ENCODE peak calls at places on chromosome 15, in four cellular contexts. S, X, T and D are unnamed samples.

GRCh38 chr15:43800286-43801136 is at the start of gene HYPK:
- DNase-seq in S (peak; percentile 67), X (peak; percentile 95), T (peak; percentile 80), D (peak; percentile 54)

GRCh38 chr15:65862682-65863081 is 6.6 kb upstream of the RAB11A start:
- DNase-seq in S (peak; percentile 62), X (no peak), T (peak; percentile 81), D (no peak)

GRCh38 chr15:69537085-69537484 is 84.5 kb downstream of the RPLP1 start:
- DNase-seq in S (no peak), X (no peak), T (no peak), D (no peak)

GRCh38 chr15:65102912-65103311 is 12.1 kb downstream of the UBAP1L start:
- DNase-seq in S (no peak), X (no peak), T (no peak), D (no peak)

GRCh38 chr15:90620379-90621134 is 90.8 kb downstream of the CRTC3 start:
- DNase-seq in S (no peak), X (no peak), T (no peak), D (no peak)

GRCh38 chr15:68252925-68253534 is 23.5 kb upstream of the CLN6 start:
- DNase-seq in S (peak; percentile 77), X (peak; percentile 57), T (peak; percentile 66), D (no peak)

GRCh38 chr15:69939513-69940440 is 157.9 kb downstream of the TLE3 start:
- DNase-seq in S (no peak), X (no peak), T (no peak), D (no peak)

GRCh38 chr15:37096878-37097568 is 3.3 kb downstream of the MEIS2 start:
- DNase-seq in S (no peak), X (no peak), T (no peak), D (no peak)

GRCh38 chr15:40080847-40081246 is 27.8 kb downstream of the BMF start:
- DNase-seq in S (no peak), X (no peak), T (no peak), D (no peak)

GRCh38 chr15:39031596-39031995 is 467.0 kb upstream of the RASGRP1 start:
- DNase-seq in S (no peak), X (no peak), T (no peak), D (no peak)

GRCh38 chr15:48803877-48804276 is 7.0 kb downstream of the CEP152 start:
- DNase-seq in S (no peak), X (no peak), T (no peak), D (no peak)

GRCh38 chr15:67296684-67297083 is 42.1 kb downstream of the IQCH start:
- DNase-seq in S (no peak), X (no peak), T (no peak), D (no peak)

GRCh38 chr15:70195808-70196304 is 98.1 kb upstream of the TLE3 start:
- DNase-seq in S (peak; percentile 91), X (peak; percentile 86), T (peak; percentile 85), D (no peak)

GRCh38 chr15:84586641-84587160 is 14.1 kb upstream of the ZSCAN2 start:
- DNase-seq in S (no peak), X (no peak), T (no peak), D (no peak)

GRCh38 chr15:29618586-29618985 is 203.7 kb downstream of the TJP1 start:
- DNase-seq in S (no peak), X (no peak), T (peak; percentile 54), D (no peak)

GRCh38 chr15:65033659-65034269 is 4.3 kb upstream of the MTFMT start:
- DNase-seq in S (no peak), X (no peak), T (peak; percentile 25), D (no peak)

GRCh38 chr15:66919421-66919820 is 146.0 kb upstream of the SMAD3 start:
- DNase-seq in S (no peak), X (no peak), T (no peak), D (no peak)

GRCh38 chr15:45112143-45112591 is 1.8 kb downstream of the DUOX2 start:
- DNase-seq in S (no peak), X (no peak), T (no peak), D (no peak)

GRCh38 chr15:59946084-59946483 is 58.0 kb upstream of the FOXB1 start:
- DNase-seq in S (no peak), X (no peak), T (no peak), D (no peak)

GRCh38 chr15:99433026-99433756 is 132.6 kb upstream of the MEF2A start:
- DNase-seq in S (no peak), X (no peak), T (no peak), D (no peak)